ENCODE peak calls at places on chromosomes 4 and X, in nine cellular contexts. K, H, W, U, L, N, D, M and Q are unnamed samples. For H3K36me3, the result is how much of the 10 kb centered on the place peaks cover.

GRCh38 chr4:171846232-171846631 is 33.0 kb downstream of the GALNTL6 start:
- DNase-seq in K (no peak), H (no peak), W (peak), U (peak), L (no peak), N (no peak), D (peak), M (peak), Q (no peak)

GRCh38 chrX:141405486-141405877 is 163.2 kb upstream of the SPANXC start:
- DNase-seq in K (no peak), H (no peak), W (no peak), U (no peak), L (no peak), N (no peak), D (no peak), M (peak), Q (no peak)

GRCh38 chr4:11898796-11899195 is 470.1 kb upstream of the HS3ST1 start:
- DNase-seq in K (no peak), H (no peak), W (no peak), U (no peak), L (no peak), N (no peak), D (no peak), M (no peak), Q (no peak)

GRCh38 chrX:111133389-111133788 is 37.4 kb downstream of the PAK3 start:
- DNase-seq in K (no peak), H (no peak), W (no peak), U (no peak), L (no peak), N (no peak), D (no peak), M (no peak), Q (no peak)

GRCh38 chrX:136209016-136209738 is 42.0 kb downstream of the MAP7D3 start:
- DNase-seq in K (no peak), H (peak), W (peak), U (peak), L (no peak), N (peak), D (peak), M (peak), Q (peak)

GRCh38 chrX:109487640-109488039 is 5.8 kb upstream of the GUCY2F start:
- DNase-seq in K (no peak), H (no peak), W (no peak), U (no peak), L (no peak), N (no peak), D (no peak), M (no peak), Q (no peak)

GRCh38 chr4:7189475-7190277 is 2.7 kb upstream of the SORCS2 start:
- DNase-seq in K (no peak), H (no peak), W (peak), U (no peak), L (no peak), N (no peak), D (no peak), M (no peak), Q (no peak)

GRCh38 chr4:185080545-185080944 is 62.3 kb downstream of the HELT start:
- DNase-seq in K (no peak), H (no peak), W (no peak), U (no peak), L (no peak), N (no peak), D (no peak), M (no peak), Q (no peak)

GRCh38 chr4:67292045-67292444 is 253.3 kb downstream of the CENPC start:
- DNase-seq in K (no peak), H (no peak), W (no peak), U (no peak), L (no peak), N (no peak), D (no peak), M (no peak), Q (no peak)

GRCh38 chr4:67288964-67289363 is 256.3 kb downstream of the CENPC start:
- DNase-seq in K (no peak), H (no peak), W (no peak), U (no peak), L (no peak), N (no peak), D (no peak), M (no peak), Q (no peak)

GRCh38 chr4:67282749-67283148 is 262.6 kb downstream of the CENPC start:
- DNase-seq in K (no peak), H (no peak), W (no peak), U (no peak), L (no peak), N (no peak), D (no peak), M (no peak), Q (no peak)

GRCh38 chr4:67291639-67292038 is 253.7 kb downstream of the CENPC start:
- DNase-seq in K (no peak), H (no peak), W (no peak), U (no peak), L (no peak), N (no peak), D (no peak), M (no peak), Q (no peak)

DNA sequence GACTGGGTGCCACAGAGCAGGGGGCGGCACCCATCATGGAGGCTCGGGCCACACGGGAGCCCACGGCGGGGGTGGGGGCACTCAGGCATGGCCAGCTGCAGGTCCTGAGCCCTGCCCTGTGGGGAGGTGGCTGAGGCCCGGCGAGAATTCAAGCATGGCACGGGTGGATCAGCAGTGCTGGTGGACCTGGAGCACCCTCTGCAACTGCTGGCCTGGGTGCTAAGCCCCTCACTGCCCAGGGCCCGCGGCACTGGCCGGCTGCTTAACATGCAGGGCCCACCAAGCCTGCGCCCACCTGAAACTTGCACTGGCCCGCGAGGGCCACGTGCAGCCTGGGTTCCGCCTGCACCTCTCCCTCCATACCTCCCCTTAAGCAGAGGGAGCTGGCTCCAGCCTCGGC is 258.6 kb downstream of the CENPC start:
- DNase-seq in K (no peak), H (no peak), W (no peak), U (no peak), L (no peak), N (no peak), D (no peak), M (no peak), Q (no peak)
- TF ChIP-seq POLR2A in K (no peak), H (no peak), W (no peak), U (no peak), L (no peak), N (no peak), D (no peak), M (no peak), Q (no peak)

GRCh38 chrX:106005684-106006083 is 32.8 kb downstream of the SERPINA7 start:
- DNase-seq in K (no peak), H (no peak), W (no peak), U (no peak), L (no peak), N (no peak), D (no peak), M (no peak), Q (no peak)

GRCh38 chrX:105999294-105999693 is 39.2 kb downstream of the SERPINA7 start:
- DNase-seq in K (no peak), H (no peak), W (no peak), U (no peak), L (no peak), N (no peak), D (no peak), M (no peak), Q (no peak)

DNA sequence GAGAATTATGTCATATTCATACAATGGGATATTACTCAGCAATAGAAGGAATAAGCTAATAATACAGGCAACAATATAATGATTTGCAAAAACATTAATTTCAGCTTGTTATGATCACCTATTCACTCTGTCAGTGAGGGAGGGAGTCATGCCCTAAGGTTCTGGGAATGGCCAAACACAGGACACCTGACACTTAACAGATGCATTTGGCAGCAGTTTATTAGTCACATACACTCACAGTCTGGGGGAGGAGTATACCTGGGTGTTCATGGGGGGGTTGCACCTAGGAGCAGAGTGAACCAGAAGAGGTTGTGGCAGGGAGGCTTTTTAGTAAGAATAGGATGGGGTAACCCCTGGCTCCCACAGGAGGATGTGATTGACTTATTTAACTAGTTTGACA is 38.3 kb downstream of the SERPINA7 start:
- DNase-seq in K (no peak), H (no peak), W (no peak), U (no peak), L (no peak), N (no peak), D (no peak), M (no peak), Q (no peak)
- H3K36me3 ChIP-seq in K (under half), H (under half), W (under half), U (under half), L (under half), N (under half), D (under half), M (under half), Q (under half)

GRCh38 chr4:143489116-143489515 is 24.4 kb upstream of the SMARCA5 start:
- DNase-seq in K (no peak), H (no peak), W (no peak), U (no peak), L (no peak), N (no peak), D (no peak), M (no peak), Q (no peak)

GRCh38 chr4:143482753-143483362 is 30.6 kb upstream of the SMARCA5 start:
- DNase-seq in K (no peak), H (no peak), W (no peak), U (no peak), L (no peak), N (peak), D (peak), M (peak), Q (no peak)

GRCh38 chr4:143486314-143486713 is 27.2 kb upstream of the SMARCA5 start:
- DNase-seq in K (no peak), H (no peak), W (no peak), U (no peak), L (no peak), N (no peak), D (no peak), M (no peak), Q (no peak)

DNA sequence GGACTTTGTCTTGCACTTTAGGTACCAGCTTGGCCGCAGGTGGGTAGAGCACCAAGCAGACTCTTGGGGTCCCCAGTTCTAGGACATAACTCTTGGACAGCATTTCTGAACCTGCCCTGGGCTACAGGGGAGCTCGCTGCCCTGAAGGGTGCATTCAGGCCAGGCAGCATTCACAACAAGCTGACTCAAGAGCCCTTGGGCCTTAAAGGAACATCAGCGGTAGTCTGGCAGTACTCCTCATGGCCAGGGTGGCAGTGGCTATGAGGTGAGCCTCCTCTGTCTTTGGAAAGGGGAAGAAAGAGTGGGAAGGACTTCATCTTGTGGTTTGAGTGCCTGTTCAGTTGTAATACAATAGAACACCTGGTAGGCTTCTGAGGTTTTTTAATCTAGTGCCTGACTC is 24.8 kb upstream of the SMARCA5 start:
- DNase-seq in K (no peak), H (no peak), W (no peak), U (no peak), L (no peak), N (no peak), D (no peak), M (no peak), Q (no peak)
- TF ChIP-seq POLR2A in K (no peak), H (no peak), W (no peak), U (no peak), L (no peak), N (no peak), D (no peak), M (no peak), Q (no peak)

GRCh38 chrX:15822922-15823321 is 31.7 kb downstream of the AP1S2 start:
- DNase-seq in K (no peak), H (no peak), W (no peak), U (no peak), L (no peak), N (no peak), D (no peak), M (no peak), Q (no peak)
- H3K36me3 ChIP-seq in K (half or more), H (under half), W (under half), U (under half), L (under half), N (under half), D (under half), M (under half), Q (under half)